ENCODE peak calls at places on chromosomes 12 and 14, in nine cellular contexts. One of them, this sample, is unnamed.

GRCh38 chr12:116164263-116164817 is 113.2 kb downstream of the MED13L start:
- DNase-seq in naive thymus-derived CD4-positive, alpha-beta T cell: no peak
- DNase-seq in posterior cingulate gyrus: no peak
- DNase-seq in Caco-2: no peak
- DNase-seq in T1000: no peak
- DNase-seq in NCI-H1092: no peak
- DNase-seq in NCI-H1105: no peak
- DNase-seq in stromal cell of bone marrow: no peak
- DNase-seq in lung microvascular endothelial cell: peak
- DNase-seq in this sample: no peak

GRCh38 chr14:105050551-105050897 is 14.7 kb downstream of the GPR132 start:
- DNase-seq in naive thymus-derived CD4-positive, alpha-beta T cell: no peak
- DNase-seq in posterior cingulate gyrus: no peak
- DNase-seq in Caco-2: no peak
- DNase-seq in T1000: no peak
- DNase-seq in NCI-H1092: peak
- DNase-seq in NCI-H1105: peak
- DNase-seq in stromal cell of bone marrow: no peak
- DNase-seq in lung microvascular endothelial cell: peak
- DNase-seq in this sample: peak

GRCh38 chr12:110704231-110704630 is 15.3 kb upstream of the HVCN1 start:
- DNase-seq in naive thymus-derived CD4-positive, alpha-beta T cell: no peak
- DNase-seq in posterior cingulate gyrus: no peak
- DNase-seq in Caco-2: no peak
- DNase-seq in T1000: no peak
- DNase-seq in NCI-H1092: no peak
- DNase-seq in NCI-H1105: no peak
- DNase-seq in stromal cell of bone marrow: no peak
- DNase-seq in lung microvascular endothelial cell: no peak
- DNase-seq in this sample: no peak

GRCh38 chr12:17097674-17098073 is 491.7 kb upstream of the LMO3 start:
- DNase-seq in naive thymus-derived CD4-positive, alpha-beta T cell: no peak
- DNase-seq in posterior cingulate gyrus: peak
- DNase-seq in Caco-2: no peak
- DNase-seq in T1000: no peak
- DNase-seq in NCI-H1092: no peak
- DNase-seq in NCI-H1105: no peak
- DNase-seq in stromal cell of bone marrow: no peak
- DNase-seq in lung microvascular endothelial cell: no peak
- DNase-seq in this sample: no peak

GRCh38 chr14:59398841-59399240 is 66.3 kb downstream of the GPR135 start:
- DNase-seq in naive thymus-derived CD4-positive, alpha-beta T cell: no peak
- DNase-seq in posterior cingulate gyrus: no peak
- DNase-seq in Caco-2: no peak
- DNase-seq in T1000: no peak
- DNase-seq in NCI-H1092: no peak
- DNase-seq in NCI-H1105: no peak
- DNase-seq in stromal cell of bone marrow: no peak
- DNase-seq in lung microvascular endothelial cell: peak
- DNase-seq in this sample: no peak

GRCh38 chr14:100651999-100652508 is 64.8 kb upstream of the BEGAIN start:
- DNase-seq in naive thymus-derived CD4-positive, alpha-beta T cell: no peak
- DNase-seq in posterior cingulate gyrus: no peak
- DNase-seq in Caco-2: no peak
- DNase-seq in T1000: no peak
- DNase-seq in NCI-H1092: no peak
- DNase-seq in NCI-H1105: no peak
- DNase-seq in stromal cell of bone marrow: no peak
- DNase-seq in lung microvascular endothelial cell: no peak
- DNase-seq in this sample: no peak

GRCh38 chr12:50533971-50534370 is 29.2 kb downstream of the DIP2B start:
- DNase-seq in naive thymus-derived CD4-positive, alpha-beta T cell: no peak
- DNase-seq in posterior cingulate gyrus: no peak
- DNase-seq in Caco-2: no peak
- DNase-seq in T1000: no peak
- DNase-seq in NCI-H1092: no peak
- DNase-seq in NCI-H1105: no peak
- DNase-seq in stromal cell of bone marrow: no peak
- DNase-seq in lung microvascular endothelial cell: no peak
- DNase-seq in this sample: no peak

GRCh38 chr12:96719671-96720362 is 187.2 kb upstream of the NEDD1 start:
- DNase-seq in naive thymus-derived CD4-positive, alpha-beta T cell: peak
- DNase-seq in posterior cingulate gyrus: no peak
- DNase-seq in Caco-2: no peak
- DNase-seq in T1000: no peak
- DNase-seq in NCI-H1092: peak
- DNase-seq in NCI-H1105: peak
- DNase-seq in stromal cell of bone marrow: peak
- DNase-seq in lung microvascular endothelial cell: peak
- DNase-seq in this sample: no peak

GRCh38 chr14:105475916-105476845 is 1.6 kb downstream of the CRIP2 start:
- DNase-seq in naive thymus-derived CD4-positive, alpha-beta T cell: no peak
- DNase-seq in posterior cingulate gyrus: peak
- DNase-seq in Caco-2: no peak
- DNase-seq in T1000: no peak
- DNase-seq in NCI-H1092: no peak
- DNase-seq in NCI-H1105: no peak
- DNase-seq in stromal cell of bone marrow: no peak
- DNase-seq in lung microvascular endothelial cell: peak
- DNase-seq in this sample: no peak

GRCh38 chr12:116561181-116561821 is 2.1 kb downstream of the MAP1LC3B2 start:
- DNase-seq in naive thymus-derived CD4-positive, alpha-beta T cell: no peak
- DNase-seq in posterior cingulate gyrus: no peak
- DNase-seq in Caco-2: no peak
- DNase-seq in T1000: no peak
- DNase-seq in NCI-H1092: no peak
- DNase-seq in NCI-H1105: no peak
- DNase-seq in stromal cell of bone marrow: no peak
- DNase-seq in lung microvascular endothelial cell: no peak
- DNase-seq in this sample: no peak

GRCh38 chr12:118816296-118816695 is 165.0 kb upstream of the SRRM4 start:
- DNase-seq in naive thymus-derived CD4-positive, alpha-beta T cell: no peak
- DNase-seq in posterior cingulate gyrus: no peak
- DNase-seq in Caco-2: no peak
- DNase-seq in T1000: no peak
- DNase-seq in NCI-H1092: no peak
- DNase-seq in NCI-H1105: no peak
- DNase-seq in stromal cell of bone marrow: no peak
- DNase-seq in lung microvascular endothelial cell: no peak
- DNase-seq in this sample: no peak

GRCh38 chr14:78399316-78399889 is 229.2 kb downstream of the NRXN3 start:
- DNase-seq in naive thymus-derived CD4-positive, alpha-beta T cell: no peak
- DNase-seq in posterior cingulate gyrus: no peak
- DNase-seq in Caco-2: peak
- DNase-seq in T1000: no peak
- DNase-seq in NCI-H1092: no peak
- DNase-seq in NCI-H1105: no peak
- DNase-seq in stromal cell of bone marrow: peak
- DNase-seq in lung microvascular endothelial cell: peak
- DNase-seq in this sample: no peak

GRCh38 chr14:78688503-78688902 is 518.3 kb downstream of the NRXN3 start:
- DNase-seq in naive thymus-derived CD4-positive, alpha-beta T cell: no peak
- DNase-seq in posterior cingulate gyrus: no peak
- DNase-seq in Caco-2: no peak
- DNase-seq in T1000: no peak
- DNase-seq in NCI-H1092: no peak
- DNase-seq in NCI-H1105: no peak
- DNase-seq in stromal cell of bone marrow: no peak
- DNase-seq in lung microvascular endothelial cell: no peak
- DNase-seq in this sample: no peak

GRCh38 chr12:88375960-88376305 is 204.3 kb downstream of the KITLG start:
- DNase-seq in naive thymus-derived CD4-positive, alpha-beta T cell: no peak
- DNase-seq in posterior cingulate gyrus: no peak
- DNase-seq in Caco-2: no peak
- DNase-seq in T1000: no peak
- DNase-seq in NCI-H1092: no peak
- DNase-seq in NCI-H1105: no peak
- DNase-seq in stromal cell of bone marrow: no peak
- DNase-seq in lung microvascular endothelial cell: no peak
- DNase-seq in this sample: no peak

GRCh38 chr12:116806845-116807440 is 68.8 kb downstream of the RNFT2 start:
- DNase-seq in naive thymus-derived CD4-positive, alpha-beta T cell: no peak
- DNase-seq in posterior cingulate gyrus: no peak
- DNase-seq in Caco-2: no peak
- DNase-seq in T1000: no peak
- DNase-seq in NCI-H1092: no peak
- DNase-seq in NCI-H1105: no peak
- DNase-seq in stromal cell of bone marrow: no peak
- DNase-seq in lung microvascular endothelial cell: no peak
- DNase-seq in this sample: no peak

GRCh38 chr12:99736760-99737159 is 89.2 kb downstream of the GARIN6 start:
- DNase-seq in naive thymus-derived CD4-positive, alpha-beta T cell: no peak
- DNase-seq in posterior cingulate gyrus: no peak
- DNase-seq in Caco-2: no peak
- DNase-seq in T1000: no peak
- DNase-seq in NCI-H1092: no peak
- DNase-seq in NCI-H1105: no peak
- DNase-seq in stromal cell of bone marrow: no peak
- DNase-seq in lung microvascular endothelial cell: no peak
- DNase-seq in this sample: no peak

GRCh38 chr12:17028348-17028747 is 422.4 kb upstream of the LMO3 start:
- DNase-seq in naive thymus-derived CD4-positive, alpha-beta T cell: no peak
- DNase-seq in posterior cingulate gyrus: peak
- DNase-seq in Caco-2: peak
- DNase-seq in T1000: no peak
- DNase-seq in NCI-H1092: no peak
- DNase-seq in NCI-H1105: no peak
- DNase-seq in stromal cell of bone marrow: no peak
- DNase-seq in lung microvascular endothelial cell: no peak
- DNase-seq in this sample: no peak

GRCh38 chr12:65306603-65307501 is 28.4 kb downstream of the MSRB3 start:
- DNase-seq in naive thymus-derived CD4-positive, alpha-beta T cell: no peak
- DNase-seq in posterior cingulate gyrus: no peak
- DNase-seq in Caco-2: peak
- DNase-seq in T1000: no peak
- DNase-seq in NCI-H1092: no peak
- DNase-seq in NCI-H1105: peak
- DNase-seq in stromal cell of bone marrow: no peak
- DNase-seq in lung microvascular endothelial cell: peak
- DNase-seq in this sample: peak

GRCh38 chr14:53391631-53392030 is 238.5 kb upstream of the DDHD1 start:
- DNase-seq in naive thymus-derived CD4-positive, alpha-beta T cell: no peak
- DNase-seq in posterior cingulate gyrus: no peak
- DNase-seq in Caco-2: no peak
- DNase-seq in T1000: peak
- DNase-seq in NCI-H1092: no peak
- DNase-seq in NCI-H1105: no peak
- DNase-seq in stromal cell of bone marrow: peak
- DNase-seq in lung microvascular endothelial cell: peak
- DNase-seq in this sample: peak

This sample was measured in H54.